ENCODE peak calls at places on chromosomes 13 and 19, in ten cellular contexts. X is heart right ventricle; V is activated naive CD4-positive, alpha-beta T cell; M is anterior cingulate cortex; P is immature natural killer cell; L is mesenchymal stem cell; H is PC-3; K is midbrain; Z is cardiac muscle cell; B is hepatic stellate cell. W is an unnamed sample.

GRCh38 chr13:66864627-66865026 is 365.5 kb downstream of the PCDH9 start:
- DNase-seq in X (no peak), V (no peak), M (no peak), P (no peak), L (no peak), H (no peak), K (no peak), Z (no peak), B (no peak), W (no peak)

GRCh38 chr13:25961294-25961693 is 90.5 kb downstream of the SHISA2 start:
- DNase-seq in X (no peak), V (no peak), M (no peak), P (no peak), L (no peak), H (no peak), K (no peak), Z (no peak), B (no peak), W (no peak)

GRCh38 chr13:41193469-41193868 is 900 bp downstream of the KBTBD7 start:
- DNase-seq in X (no peak), V (no peak), M (no peak), P (no peak), L (no peak), H (no peak), K (no peak), Z (no peak), B (no peak), W (no peak)

GRCh38 chr19:35928507-35928906 is 7.7 kb upstream of the LRFN3 start:
- DNase-seq in X (no peak), V (no peak), M (no peak), P (peak), L (no peak), H (no peak), K (no peak), Z (no peak), B (no peak), W (peak)

GRCh38 chr19:45170146-45171106 is 7.6 kb downstream of the TRAPPC6A start:
- DNase-seq in X (no peak), V (no peak), M (no peak), P (no peak), L (no peak), H (no peak), K (no peak), Z (no peak), B (no peak), W (no peak)

GRCh38 chr19:33956941-33957340 is 160.3 kb downstream of the KCTD15 start:
- DNase-seq in X (no peak), V (no peak), M (no peak), P (no peak), L (no peak), H (no peak), K (no peak), Z (no peak), B (no peak), W (no peak)

GRCh38 chr13:93872948-93873347 is 606.5 kb downstream of the DCT start:
- DNase-seq in X (no peak), V (no peak), M (no peak), P (no peak), L (peak), H (no peak), K (no peak), Z (no peak), B (no peak), W (no peak)

GRCh38 chr13:112748947-112749346 is 59.1 kb downstream of the ATP11A start:
- DNase-seq in X (peak), V (no peak), M (peak), P (no peak), L (no peak), H (no peak), K (peak), Z (peak), B (peak), W (no peak)

GRCh38 chr13:102550507-102550906 is 46.3 kb upstream of the TPP2 start:
- DNase-seq in X (no peak), V (no peak), M (no peak), P (no peak), L (no peak), H (no peak), K (no peak), Z (no peak), B (no peak), W (no peak)

GRCh38 chr13:109246001-109246400 is 540.4 kb downstream of the IRS2 start:
- DNase-seq in X (no peak), V (no peak), M (no peak), P (no peak), L (no peak), H (no peak), K (no peak), Z (no peak), B (no peak), W (no peak)

GRCh38 chr19:5968431-5969373 is 9.2 kb downstream of the RANBP3 start:
- DNase-seq in X (no peak), V (no peak), M (no peak), P (no peak), L (no peak), H (no peak), K (peak), Z (no peak), B (no peak), W (no peak)

GRCh38 chr13:60448907-60449510 is 52.0 kb downstream of the TDRD3 start:
- DNase-seq in X (no peak), V (no peak), M (no peak), P (no peak), L (peak), H (peak), K (peak), Z (peak), B (peak), W (no peak)